ENCODE peak calls at places on chromosomes 3 and 15, in four cellular contexts. Q, J, W and C are unnamed samples.

GRCh38 chr15:84969257-84969656 is 12.4 kb upstream of the PDE8A start:
- DNase-seq in Q (no peak), J (no peak), W (no peak), C (no peak)

GRCh38 chr15:27412413-27412812 is 441.4 kb downstream of the GABRG3 start:
- DNase-seq in Q (no peak), J (no peak), W (no peak), C (peak; percentile 65)

GRCh38 chr3:14133188-14133800 is 8.4 kb downstream of the TMEM43 start:
- DNase-seq in Q (no peak), J (no peak), W (no peak), C (no peak)

GRCh38 chr3:175335229-175335628 is 476.1 kb downstream of the NAALADL2 start:
- DNase-seq in Q (no peak), J (no peak), W (no peak), C (no peak)

GRCh38 chr3:39638286-39638685 is 170.8 kb downstream of the MOBP start:
- DNase-seq in Q (no peak), J (no peak), W (no peak), C (no peak)

GRCh38 chr3:10992017-10992945 is at the start of gene SLC6A1:
- DNase-seq in Q (no peak), J (no peak), W (no peak), C (peak; percentile 83)

GRCh38 chr3:132568427-132568826 is 28.6 kb upstream of the ACKR4 start:
- DNase-seq in Q (no peak), J (no peak), W (no peak), C (no peak)

GRCh38 chr3:69671082-69671952 is 67.9 kb upstream of the MITF start:
- DNase-seq in Q (peak; percentile 8), J (peak; percentile 60), W (no peak), C (peak; percentile 63)

GRCh38 chr3:69710153-69710977 is 28.9 kb upstream of the MITF start:
- DNase-seq in Q (no peak), J (no peak), W (no peak), C (no peak)

GRCh38 chr15:48570838-48571237 is 74.7 kb downstream of the FBN1 start:
- DNase-seq in Q (no peak), J (no peak), W (no peak), C (no peak)

GRCh38 chr3:184733971-184734608 is 22.2 kb upstream of the MAGEF1 start:
- DNase-seq in Q (no peak), J (no peak), W (no peak), C (no peak)

GRCh38 chr3:159208080-159208479 is 406.2 kb downstream of the MFSD1 start:
- DNase-seq in Q (no peak), J (no peak), W (no peak), C (no peak)

GRCh38 chr3:38579551-38580449 is 69.7 kb downstream of the SCN5A start:
- DNase-seq in Q (peak; percentile 6), J (no peak), W (no peak), C (no peak)

GRCh38 chr15:43483306-43484128 is 9.4 kb downstream of the TP53BP1 start:
- DNase-seq in Q (no peak), J (no peak), W (no peak), C (peak; percentile 7)

GRCh38 chr15:79314811-79315210 is 3.9 kb downstream of the TMED3 start:
- DNase-seq in Q (no peak), J (no peak), W (no peak), C (no peak)

GRCh38 chr3:188943591-188943990 is 228.2 kb upstream of the TPRG1 start:
- DNase-seq in Q (no peak), J (no peak), W (no peak), C (no peak)

GRCh38 chr3:46883252-46884185 is 6.0 kb downstream of the PTH1R start:
- DNase-seq in Q (no peak), J (no peak), W (no peak), C (peak; percentile 66)

GRCh38 chr3:46882377-46883015 is 5.0 kb downstream of the PTH1R start:
- DNase-seq in Q (no peak), J (no peak), W (no peak), C (peak; percentile 66)

GRCh38 chr3:46881819-46882376 is 4.4 kb downstream of the PTH1R start:
- DNase-seq in Q (no peak), J (no peak), W (no peak), C (peak; percentile 70)

GRCh38 chr3:46878796-46879436 is 1.4 kb downstream of the PTH1R start:
- DNase-seq in Q (no peak), J (no peak), W (no peak), C (no peak)

DNA sequence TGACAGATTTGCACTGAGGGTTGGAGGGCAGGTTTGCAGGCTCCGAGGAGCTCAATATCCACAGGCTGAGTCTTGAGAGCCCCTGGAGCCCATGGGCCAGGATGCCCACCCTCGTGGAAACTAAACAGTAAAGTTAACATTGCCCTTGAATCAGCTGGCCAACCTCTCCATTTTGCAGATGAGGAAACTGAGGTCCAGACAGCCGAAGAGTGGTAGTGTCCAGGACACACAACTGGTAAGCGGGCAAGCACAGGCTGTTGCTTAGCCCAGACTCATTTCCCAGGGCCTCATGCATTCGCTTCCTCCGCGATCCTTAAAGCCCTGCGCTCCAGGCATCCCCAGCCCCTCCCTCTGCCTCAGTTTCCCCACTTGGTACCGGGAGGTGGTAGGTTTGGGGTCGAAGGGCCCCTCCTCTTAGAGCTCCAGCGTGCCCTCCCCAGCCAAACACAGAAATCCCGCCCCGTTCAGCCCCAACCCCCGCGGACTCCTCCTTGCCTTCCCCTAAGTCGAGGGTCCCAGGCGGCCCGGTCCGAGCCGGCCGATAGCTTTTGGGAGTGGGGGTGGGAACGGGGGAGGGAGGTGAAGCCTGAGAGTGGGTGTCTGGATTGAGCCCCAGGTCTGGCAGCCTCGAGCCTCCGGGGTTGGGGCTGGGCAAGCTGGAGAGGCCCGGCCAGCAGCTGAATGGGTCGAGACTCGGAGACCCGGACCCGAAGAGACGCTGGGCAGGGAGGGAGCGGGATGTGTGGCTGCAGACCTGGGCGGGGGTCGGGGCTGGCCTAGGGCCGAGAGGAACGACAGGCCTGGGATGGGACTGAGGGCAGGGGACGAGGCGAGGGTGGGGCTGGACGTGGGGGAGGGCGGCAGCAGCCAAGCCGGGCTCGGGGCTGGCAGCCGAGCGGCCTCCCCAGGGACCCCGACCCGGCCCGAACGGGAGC is 3.6 kb downstream of the PTH1R start:
- DNase-seq in Q (no peak), J (no peak), W (no peak), C (peak; percentile 72)
- H3K4me3 ChIP-seq in Q (no peak overlapping the region), J (peak overlapping the region; percentile 56), W (peak overlapping the region; percentile 10), C (peak overlapping the region; percentile 82)

GRCh38 chr3:138174421-138175122 is at the start of gene DBR1:
- DNase-seq in Q (peak; percentile 67), J (peak; percentile 73), W (no peak), C (peak; percentile 88)
- TF ChIP-seq REST in Q (peak; percentile 70), J (peak; percentile 99), W (no peak), C (no peak)

GRCh38 chr15:76193934-76194333 is 117.3 kb downstream of the ETFA start:
- DNase-seq in Q (no peak), J (no peak), W (no peak), C (no peak)
- H3K4me3 ChIP-seq in Q (no peak overlapping the region), J (no peak overlapping the region), W (no peak overlapping the region), C (no peak overlapping the region)

GRCh38 chr15:89761009-89761831 is 10.2 kb upstream of the MESP1 start:
- DNase-seq in Q (no peak), J (no peak), W (no peak), C (no peak)

GRCh38 chr15:89761929-89762328 is 10.9 kb upstream of the MESP1 start:
- DNase-seq in Q (no peak), J (no peak), W (no peak), C (no peak)

GRCh38 chr15:89759835-89760234 is 8.8 kb upstream of the MESP1 start:
- DNase-seq in Q (no peak), J (no peak), W (no peak), C (no peak)

GRCh38 chr15:89758981-89759380 is 7.9 kb upstream of the MESP1 start:
- DNase-seq in Q (no peak), J (no peak), W (no peak), C (no peak)

GRCh38 chr15:89760303-89761008 is 9.4 kb upstream of the MESP1 start:
- DNase-seq in Q (peak; percentile 48), J (peak; percentile 91), W (peak; percentile 54), C (peak; percentile 86)
- TF ChIP-seq REST in Q (peak; percentile 83), J (peak; percentile 48), W (peak; percentile 87), C (peak; percentile 59)

DNA sequence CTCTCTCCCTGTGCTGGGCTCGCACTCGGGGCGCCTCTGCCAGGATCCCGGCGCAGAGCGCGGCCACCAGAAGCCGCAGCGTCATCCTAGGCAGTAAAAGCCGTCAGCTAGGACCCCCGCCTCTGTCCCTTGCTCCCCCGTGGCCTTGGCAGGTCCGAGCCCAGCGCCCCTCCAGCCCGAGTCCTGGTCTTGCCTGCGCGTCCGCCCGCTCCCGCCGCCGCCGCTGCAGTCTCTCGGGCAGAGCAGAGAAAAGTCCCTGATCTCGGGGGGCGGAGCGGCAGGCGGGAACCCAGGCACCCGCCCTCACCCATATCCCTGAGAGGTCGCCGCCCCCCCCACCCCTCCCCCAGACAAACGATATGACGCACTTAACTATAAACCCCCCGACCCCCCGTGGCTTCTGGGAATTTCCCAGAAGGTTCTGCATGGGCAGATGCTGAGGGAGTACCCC is at the start of gene COL7A1:
- DNase-seq in Q (no peak), J (no peak), W (no peak), C (peak; percentile 68)
- H3K4me3 ChIP-seq in Q (no peak within 1 kb of the TSS), J (peak within 1 kb of the TSS; percentile 84), W (peak within 1 kb of the TSS; percentile 43), C (peak within 1 kb of the TSS; percentile 59)

GRCh38 chr15:59444980-59445500 is 7.1 kb downstream of the FAM81A start:
- DNase-seq in Q (no peak), J (no peak), W (no peak), C (peak; percentile 19)

GRCh38 chr15:59448871-59449270 is 10.9 kb downstream of the FAM81A start:
- DNase-seq in Q (no peak), J (no peak), W (no peak), C (no peak)

GRCh38 chr15:59447367-59447766 is 9.4 kb downstream of the FAM81A start:
- DNase-seq in Q (no peak), J (no peak), W (no peak), C (no peak)

GRCh38 chr15:59443341-59444081 is 5.5 kb downstream of the FAM81A start:
- DNase-seq in Q (no peak), J (no peak), W (no peak), C (peak; percentile 26)

DNA sequence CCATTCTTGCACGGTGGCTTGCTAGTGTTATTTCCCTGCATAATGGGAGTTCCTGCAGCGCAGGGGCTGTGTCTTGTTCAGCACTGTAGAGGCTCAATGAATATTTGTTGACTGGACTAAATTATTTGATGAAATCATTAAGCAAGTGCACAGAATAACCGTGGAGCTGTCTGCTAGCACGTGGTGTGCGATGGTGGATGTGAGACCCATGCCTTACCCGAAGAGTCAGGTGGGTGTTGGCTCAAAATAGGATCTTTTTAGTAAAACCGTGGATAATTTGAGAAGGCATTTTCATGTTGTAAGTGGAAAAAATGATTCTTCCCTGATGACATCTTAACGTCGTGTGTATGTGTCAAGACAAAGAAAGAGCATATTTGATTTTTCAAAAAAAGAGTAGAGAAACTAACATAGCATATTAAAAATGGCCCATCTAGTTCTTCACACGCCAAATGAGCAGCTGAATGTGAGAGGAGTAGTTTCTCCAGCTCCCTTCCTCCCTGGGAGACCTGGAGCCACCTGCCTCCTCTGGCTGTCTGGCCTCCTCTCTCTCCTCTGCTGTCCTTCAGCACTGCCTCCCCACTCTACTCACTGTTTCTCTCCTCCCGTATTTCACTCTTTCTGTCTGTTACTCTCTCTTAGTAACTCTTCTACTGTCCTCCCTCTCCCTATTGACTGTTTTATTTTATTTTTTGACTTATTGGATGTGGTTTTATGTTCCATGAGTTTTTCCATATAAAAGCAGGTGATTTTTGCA is 6.3 kb downstream of the FAM81A start:
- DNase-seq in Q (no peak), J (no peak), W (no peak), C (peak; percentile 39)
- TF ChIP-seq REST in Q (peak; percentile 81), J (no peak), W (no peak), C (peak; percentile 34)